ENCODE peak calls at places on chromosome 22, in seven cellular contexts. M, N, W, B, K, O and I are unnamed samples.

GRCh38 chr22:27258773-27259172 is 542.8 kb downstream of the MN1 start:
- DNase-seq in W (no peak), K (no peak), N (no peak), O (no peak), M (peak; percentile 45), B (no peak), I (no peak)

GRCh38 chr22:27918351-27919221 is 470 bp downstream of the PITPNB start:
- DNase-seq in M (peak; percentile 66), N (peak; percentile 13), B (peak; percentile 68), W (peak; percentile 57), O (peak; percentile 52), K (no peak), I (no peak)

GRCh38 chr22:45007247-45007945 is 2.4 kb downstream of the PHF21B start:
- DNase-seq in O (no peak), K (no peak), M (peak; percentile 74), B (no peak), N (no peak), W (no peak), I (no peak)

GRCh38 chr22:45526768-45527360 is 24.2 kb downstream of the FBLN1 start:
- DNase-seq in O (no peak), K (no peak), N (no peak), B (no peak), W (no peak), M (no peak), I (no peak)

GRCh38 chr22:29344137-29344536 is 28.6 kb upstream of the RASL10A start:
- DNase-seq in N (peak; percentile 62), M (no peak), O (no peak), W (peak; percentile 79), B (peak; percentile 64), K (no peak), I (no peak)

GRCh38 chr22:21816787-21817496 is 50.5 kb downstream of the MAPK1 start:
- DNase-seq in M (no peak), K (peak; percentile 80), W (no peak), O (peak; percentile 86), N (peak; percentile 67), B (peak; percentile 62), I (peak; percentile 8)

GRCh38 chr22:24016156-24016555 is 5.1 kb downstream of the CABIN1 start:
- DNase-seq in W (no peak), K (no peak), N (no peak), O (no peak), M (no peak), B (no peak), I (no peak)

GRCh38 chr22:31243339-31244043 is 31.4 kb downstream of the LIMK2 start:
- DNase-seq in O (no peak), B (peak; percentile 46), K (no peak), N (no peak), M (no peak), W (no peak), I (no peak)

GRCh38 chr22:19832476-19833108 is 22.1 kb downstream of the GNB1L start:
- DNase-seq in M (no peak), O (no peak), W (no peak), B (no peak), N (no peak), K (no peak), I (no peak)

GRCh38 chr22:28670153-28670552 is 9.5 kb downstream of the TTC28 start:
- DNase-seq in W (no peak), K (no peak), N (no peak), M (no peak), B (no peak), O (no peak), I (no peak)

GRCh38 chr22:44085743-44086741 is 61.9 kb downstream of the PARVB start:
- DNase-seq in O (peak; percentile 59), B (no peak), M (peak; percentile 40), W (peak; percentile 53), K (no peak), N (peak; percentile 31), I (peak; percentile 63)

GRCh38 chr22:48536691-48537591 is 1290.7 kb downstream of the BRD1 start:
- DNase-seq in O (no peak), B (no peak), N (no peak), W (no peak), M (no peak), K (no peak), I (no peak)

GRCh38 chr22:48429621-48430020 is 1398.1 kb downstream of the BRD1 start:
- DNase-seq in O (no peak), K (no peak), B (no peak), N (no peak), W (no peak), M (no peak), I (no peak)

GRCh38 chr22:27133951-27134664 is 476.7 kb downstream of the MIAT start:
- DNase-seq in M (no peak), O (no peak), W (no peak), B (peak; percentile 84), N (peak; percentile 68), K (no peak), I (peak; percentile 88)

GRCh38 chr22:31093090-31093850 is 12.2 kb downstream of the SMTN start:
- DNase-seq in W (no peak), M (no peak), O (no peak), K (no peak), B (no peak), N (no peak), I (no peak)

GRCh38 chr22:27348634-27349033 is 452.9 kb downstream of the MN1 start:
- DNase-seq in N (no peak), B (no peak), M (no peak), O (no peak), K (no peak), W (no peak), I (no peak)

GRCh38 chr22:44997060-44997459 is 12.7 kb downstream of the PHF21B start:
- DNase-seq in W (no peak), K (no peak), O (no peak), N (no peak), M (no peak), B (no peak), I (no peak)

GRCh38 chr22:30457964-30458363 is 13.9 kb downstream of the SEC14L3 start:
- DNase-seq in N (no peak), O (no peak), B (no peak), W (no peak), M (no peak), K (no peak), I (no peak)

GRCh38 chr22:19178065-19178658 is 374 bp downstream of the SLC25A1 start:
- DNase-seq in W (peak; percentile 74), K (no peak), M (peak; percentile 56), N (no peak), B (peak; percentile 76), O (peak; percentile 56), I (no peak)

GRCh38 chr22:49373801-49374226 is 453.9 kb downstream of the BRD1 start:
- DNase-seq in O (no peak), M (no peak), N (no peak), W (no peak), B (no peak), K (no peak), I (no peak)